ENCODE peak calls at places on chromosomes 13 and 19, in nine cellular contexts. M is psoas muscle, F is body of pancreas, T is heart left ventricle, U is left lung, I is dorsolateral prefrontal cortex, G is AG04450, X is transverse colon, P is HL-60. K is an unnamed sample.

GRCh38 chr13:27569405-27569804 is 50.9 kb downstream of the LNX2 start:
- DNase-seq in M (no peak), F (no peak), T (no peak), U (no peak), I (no peak), G (no peak), X (no peak), P (no peak), K (no peak)

GRCh38 chr19:16661480-16662034 is 618 bp downstream of the TMEM38A start:
- DNase-seq in M (peak), F (peak), T (peak), U (peak), I (no peak), G (no peak), X (peak), P (no peak), K (no peak)

GRCh38 chr13:50654341-50654740 is 189.2 kb downstream of the DLEU7 start:
- DNase-seq in M (no peak), F (no peak), T (no peak), U (no peak), I (no peak), G (no peak), X (no peak), P (no peak), K (no peak)

GRCh38 chr19:49672131-49672919 is 4.7 kb upstream of the PRMT1 start:
- DNase-seq in M (peak), F (peak), T (peak), U (peak), I (peak), G (no peak), X (peak), P (peak), K (no peak)

GRCh38 chr19:10501971-10502523 is 1.1 kb downstream of the KEAP1 start:
- DNase-seq in M (peak), F (peak), T (peak), U (peak), I (peak), G (no peak), X (peak), P (peak), K (no peak)

GRCh38 chr19:16463991-16464575 is 7.7 kb downstream of the EPS15L1 start:
- DNase-seq in M (no peak), F (no peak), T (no peak), U (no peak), I (no peak), G (no peak), X (no peak), P (no peak), K (no peak)

GRCh38 chr13:20495087-20496023 is 30.3 kb downstream of the CRYL1 start:
- DNase-seq in M (no peak), F (peak), T (peak), U (no peak), I (no peak), G (peak), X (peak), P (peak), K (no peak)

GRCh38 chr19:29665826-29666633 is 769 bp downstream of the PLEKHF1 start:
- DNase-seq in M (peak), F (peak), T (peak), U (no peak), I (no peak), G (no peak), X (peak), P (no peak), K (no peak)

GRCh38 chr19:40921005-40921897 is 39.2 kb upstream of the CYP2A7 start:
- DNase-seq in M (no peak), F (peak), T (no peak), U (peak), I (no peak), G (no peak), X (peak), P (no peak), K (no peak)

GRCh38 chr19:52527954-52528326 is 472 bp downstream of the ZNF808 start:
- DNase-seq in M (no peak), F (peak), T (peak), U (peak), I (no peak), G (no peak), X (peak), P (peak), K (no peak)

GRCh38 chr13:110310541-110311491 is 3.7 kb downstream of the COL4A2 start:
- DNase-seq in M (no peak), F (no peak), T (peak), U (no peak), I (no peak), G (no peak), X (no peak), P (no peak), K (no peak)

GRCh38 chr19:10517361-10517759 is at the start of gene S1PR5:
- DNase-seq in M (no peak), F (peak), T (peak), U (no peak), I (peak), G (no peak), X (no peak), P (no peak), K (no peak)

GRCh38 chr19:39297931-39298634 is 1.9 kb downstream of the IFNL1 start:
- DNase-seq in M (no peak), F (no peak), T (peak), U (no peak), I (no peak), G (no peak), X (peak), P (no peak), K (no peak)

GRCh38 chr13:113448885-113449692 is 4.2 kb downstream of the ADPRHL1 start:
- DNase-seq in M (peak), F (peak), T (no peak), U (peak), I (peak), G (no peak), X (peak), P (no peak), K (peak)

GRCh38 chr19:33224694-33225457 is 774 bp downstream of the SLC7A10 start:
- DNase-seq in M (no peak), F (no peak), T (no peak), U (no peak), I (no peak), G (no peak), X (no peak), P (no peak), K (no peak)

GRCh38 chr19:47754206-47755064 is 9.1 kb downstream of the NOP53 start:
- DNase-seq in M (no peak), F (no peak), T (no peak), U (no peak), I (no peak), G (no peak), X (no peak), P (no peak), K (no peak)

GRCh38 chr13:63389756-63390155 is 1974.1 kb upstream of the PCDH20 start:
- DNase-seq in M (no peak), F (no peak), T (no peak), U (no peak), I (no peak), G (no peak), X (no peak), P (no peak), K (no peak)

GRCh38 chr13:44224433-44225149 is 149.0 kb upstream of the SERP2 start:
- DNase-seq in M (no peak), F (no peak), T (no peak), U (no peak), I (no peak), G (no peak), X (no peak), P (no peak), K (no peak)

GRCh38 chr13:75334634-75335447 is 147.1 kb downstream of the TBC1D4 start:
- DNase-seq in M (no peak), F (no peak), T (no peak), U (no peak), I (no peak), G (no peak), X (no peak), P (no peak), K (no peak)

GRCh38 chr19:45667620-45668341 is at the start of gene GIPR:
- DNase-seq in M (peak), F (peak), T (peak), U (peak), I (no peak), G (no peak), X (peak), P (peak), K (no peak)

GRCh38 chr13:112626124-112626523 is 38.2 kb upstream of the TUBGCP3 start:
- DNase-seq in M (no peak), F (no peak), T (no peak), U (no peak), I (no peak), G (no peak), X (no peak), P (no peak), K (no peak)

DNA sequence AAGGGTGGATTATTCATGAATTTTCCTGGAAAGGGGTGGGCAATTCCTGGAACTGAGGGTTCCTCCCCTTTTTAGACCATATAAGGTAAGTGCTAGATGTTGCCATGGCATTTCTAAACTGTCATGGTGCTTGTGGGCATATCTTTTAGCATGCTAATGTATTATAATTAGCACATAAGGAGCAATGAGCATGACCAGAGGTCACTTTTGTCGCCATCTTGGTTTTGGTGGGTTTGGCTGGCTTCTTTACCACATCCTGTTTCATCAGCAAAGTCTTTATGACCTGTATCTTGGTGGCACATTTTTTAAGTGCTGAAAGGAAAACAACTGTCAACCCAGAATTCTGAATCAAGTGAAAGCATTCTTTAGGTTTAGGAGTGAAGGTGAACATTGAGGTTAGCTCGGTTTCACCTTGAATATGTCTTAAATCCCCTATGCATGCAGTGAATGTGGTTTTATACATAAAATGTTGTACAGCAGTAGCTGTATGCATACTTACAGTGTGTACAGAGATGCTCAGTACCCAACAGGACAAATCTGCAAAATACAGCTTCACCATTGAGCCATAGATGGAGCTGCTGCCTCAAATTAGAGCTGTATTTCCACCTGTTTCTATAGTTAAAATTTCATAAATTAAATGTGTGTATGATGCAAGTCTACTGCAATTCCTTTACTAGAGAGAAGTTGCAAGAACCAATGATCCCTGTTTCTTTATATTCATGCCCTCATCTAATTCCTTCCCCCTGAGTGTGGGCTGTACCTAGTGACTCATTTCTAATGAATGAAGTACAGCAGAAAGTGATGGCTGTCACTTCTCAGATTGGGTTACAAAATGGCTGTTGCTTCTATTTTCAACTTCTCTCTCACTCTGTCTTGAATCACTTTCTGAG is 25.3 kb upstream of the IGSF23 start:
- DNase-seq in M (no peak), F (no peak), T (no peak), U (no peak), I (no peak), G (peak), X (no peak), P (peak), K (no peak)
- TF ChIP-seq CTCF in M (peak), F (peak), T (peak), U (no peak), I (no peak), G (peak), X (no peak), P (no peak), K (peak)

GRCh38 chr13:74135306-74136088 is 1.3 kb upstream of the KLF12 start:
- DNase-seq in M (peak), F (peak), T (peak), U (peak), I (no peak), G (no peak), X (peak), P (no peak), K (peak)

GRCh38 chr13:74134226-74134776 is at the start of gene KLF12:
- DNase-seq in M (peak), F (peak), T (peak), U (peak), I (no peak), G (peak), X (peak), P (no peak), K (peak)

GRCh38 chr13:74134777-74135305 is 637 bp upstream of the KLF12 start:
- DNase-seq in M (peak), F (peak), T (peak), U (peak), I (no peak), G (no peak), X (peak), P (no peak), K (peak)

GRCh38 chr13:74133657-74134201 is 475 bp downstream of the KLF12 start:
- DNase-seq in M (peak), F (peak), T (peak), U (peak), I (peak), G (peak), X (peak), P (no peak), K (peak)

GRCh38 chr13:74136089-74136658 is 2.0 kb upstream of the KLF12 start:
- DNase-seq in M (peak), F (peak), T (peak), U (no peak), I (no peak), G (no peak), X (peak), P (no peak), K (peak)
- H3K4me3 ChIP-seq in M (peak), F (no peak), T (peak), U (peak), I (peak), G (peak), X (peak), P (no peak), K (peak)

GRCh38 chr13:28820099-28821051 is at the start of gene MTUS2:
- DNase-seq in M (no peak), F (peak), T (no peak), U (no peak), I (no peak), G (no peak), X (no peak), P (no peak), K (no peak)

GRCh38 chr13:28817204-28817603 is 2.9 kb upstream of the MTUS2 start:
- DNase-seq in M (no peak), F (no peak), T (no peak), U (no peak), I (no peak), G (no peak), X (no peak), P (no peak), K (no peak)

GRCh38 chr13:28819046-28819747 is 942 bp upstream of the MTUS2 start:
- DNase-seq in M (no peak), F (peak), T (no peak), U (no peak), I (no peak), G (no peak), X (no peak), P (no peak), K (no peak)

GRCh38 chr13:28822161-28822560 is 2.0 kb downstream of the MTUS2 start:
- DNase-seq in M (no peak), F (no peak), T (no peak), U (no peak), I (no peak), G (no peak), X (no peak), P (no peak), K (no peak)

DNA sequence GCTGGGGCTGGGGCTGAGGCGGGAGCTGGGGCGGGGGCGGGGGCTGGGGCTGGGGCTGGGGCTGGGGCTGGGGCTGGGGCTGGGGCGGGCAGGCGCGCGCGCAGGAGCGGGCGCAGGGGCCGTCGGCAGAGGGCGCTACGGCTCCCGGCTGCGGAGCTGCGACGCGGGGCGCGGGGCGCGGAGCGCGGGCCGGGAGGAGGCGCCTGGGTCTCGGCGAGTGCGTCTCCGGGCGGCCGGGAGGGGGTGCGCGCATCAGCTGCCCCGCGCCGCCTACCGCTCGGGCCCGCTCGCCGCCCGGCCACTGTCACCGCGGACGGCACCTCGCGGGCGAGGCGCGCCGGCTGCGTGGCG is 416 bp upstream of the MTUS2 start:
- DNase-seq in M (no peak), F (peak), T (peak), U (no peak), I (no peak), G (no peak), X (peak), P (peak), K (no peak)
- TF ChIP-seq CTCF in M (no peak), F (peak), T (peak), U (no peak), I (no peak), G (no peak), X (no peak), P (no peak), K (peak)

DNA sequence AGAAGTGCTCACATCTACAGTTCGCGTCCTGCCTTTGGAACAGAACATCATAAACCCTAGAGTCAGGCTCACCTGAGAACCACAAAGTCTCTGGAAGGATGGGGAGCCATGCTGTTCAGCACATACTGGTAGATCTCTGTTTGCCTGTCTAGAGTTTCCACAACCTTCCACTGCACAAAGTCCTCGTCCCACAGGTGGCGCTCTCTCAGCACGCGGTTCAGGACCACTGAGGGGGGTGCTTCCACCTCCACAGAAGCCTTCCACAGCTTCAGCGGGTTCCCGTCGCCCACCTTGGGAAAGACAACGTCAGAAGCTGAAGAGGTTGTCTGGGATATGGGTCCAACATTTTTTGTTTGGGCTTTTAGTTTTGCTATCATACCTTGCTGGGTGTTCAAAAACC is 93.6 kb downstream of the KL start:
- DNase-seq in M (no peak), F (no peak), T (no peak), U (no peak), I (no peak), G (no peak), X (no peak), P (no peak), K (no peak)
- H3K4me3 ChIP-seq in M (no peak), F (no peak), T (no peak), U (no peak), I (no peak), G (no peak), X (no peak), P (no peak), K (no peak)

GRCh38 chr19:56189785-56190184 is 7.8 kb downstream of the ZSCAN5B start:
- DNase-seq in M (no peak), F (no peak), T (no peak), U (no peak), I (no peak), G (no peak), X (no peak), P (no peak), K (no peak)
- TF ChIP-seq CTCF in M (no peak), F (no peak), T (no peak), U (no peak), I (no peak), G (no peak), X (no peak), P (no peak), K (no peak)